ENCODE peak calls at places on chromosomes 6 and 20, in nine cellular contexts. G is PC-3, L is sigmoid colon, Q is endodermal cell, E is mammary epithelial cell, B is pancreas, X is transverse colon, T is A549, M is tibial nerve. K is an unnamed sample. For H3K4me1, the result is how much of the 10 kb centered on the place peaks cover.

GRCh38 chr20:51034461-51034860 is 11.6 kb upstream of the KCNG1 start:
- DNase-seq in B (no peak), Q (no peak), L (no peak), G (no peak), E (no peak), T (no peak), M (no peak), X (no peak), K (no peak)

GRCh38 chr6:107806675-107807074 is 17.4 kb downstream of the SCML4 start:
- DNase-seq in X (no peak), B (no peak), E (no peak), T (no peak), G (no peak), M (no peak), L (no peak), Q (peak), K (no peak)

GRCh38 chr6:83260577-83260976 is 67.4 kb downstream of the RWDD2A start:
- DNase-seq in M (no peak), B (no peak), T (no peak), E (no peak), G (no peak), X (no peak), L (no peak), Q (no peak), K (no peak)

GRCh38 chr6:156557269-156557885 is 219.8 kb upstream of the ARID1B start:
- DNase-seq in L (no peak), X (no peak), B (peak), Q (peak), T (no peak), E (no peak), G (peak), M (no peak), K (no peak)

GRCh38 chr6:135876048-135876447 is 24.5 kb downstream of the PDE7B start:
- DNase-seq in T (no peak), M (no peak), B (no peak), L (no peak), E (no peak), G (no peak), Q (peak), X (no peak), K (no peak)

GRCh38 chr6:94668896-94669295 is 908.4 kb upstream of the MANEA start:
- DNase-seq in T (no peak), L (no peak), B (no peak), X (no peak), M (no peak), E (no peak), G (no peak), Q (no peak), K (no peak)

GRCh38 chr20:49872056-49872455 is 43.3 kb downstream of the SPATA2 start:
- DNase-seq in T (no peak), B (no peak), G (no peak), X (no peak), Q (peak), M (no peak), L (no peak), E (no peak), K (no peak)

GRCh38 chr6:92522589-92522988 is 896.8 kb downstream of the EPHA7 start:
- DNase-seq in Q (no peak), E (no peak), G (no peak), X (no peak), L (no peak), T (no peak), B (no peak), M (no peak), K (no peak)

GRCh38 chr6:133553652-133554051 is 312.5 kb downstream of the EYA4 start:
- DNase-seq in E (peak), X (peak), T (no peak), Q (peak), B (peak), L (no peak), M (no peak), G (peak), K (no peak)

GRCh38 chr6:83514877-83515466 is 2.6 kb downstream of the PRSS35 start:
- DNase-seq in X (no peak), T (peak), B (peak), G (peak), Q (peak), E (peak), M (no peak), L (no peak), K (peak)

GRCh38 chr6:40523505-40524172 is 63.5 kb downstream of the LRFN2 start:
- DNase-seq in G (no peak), Q (no peak), B (no peak), M (no peak), X (no peak), T (no peak), L (no peak), E (peak), K (no peak)

GRCh38 chr6:53172468-53172803 is 23.8 kb upstream of the GCM1 start:
- DNase-seq in T (no peak), G (no peak), E (no peak), X (no peak), L (no peak), B (no peak), M (no peak), Q (no peak), K (no peak)

GRCh38 chr6:109153752-109154151 is 58.4 kb downstream of the CEP57L1 start:
- DNase-seq in M (no peak), Q (no peak), L (no peak), X (no peak), G (no peak), E (no peak), B (no peak), T (no peak), K (no peak)

GRCh38 chr20:7392551-7392950 is 547.7 kb downstream of the HAO1 start:
- DNase-seq in T (no peak), L (no peak), Q (no peak), G (no peak), X (no peak), B (no peak), M (no peak), E (peak), K (no peak)

GRCh38 chr20:46941404-46941803 is 46.8 kb downstream of the EYA2 start:
- DNase-seq in X (no peak), B (no peak), G (no peak), T (no peak), Q (no peak), L (no peak), E (no peak), M (no peak), K (no peak)

GRCh38 chr6:158849899-158850806 is 31.0 kb upstream of the EZR start:
- DNase-seq in T (peak), G (peak), E (peak), L (no peak), Q (peak), B (no peak), M (no peak), X (peak), K (peak)

GRCh38 chr6:89585156-89585555 is 53.4 kb downstream of the LYRM2 start:
- DNase-seq in X (no peak), G (no peak), T (no peak), Q (no peak), B (no peak), E (no peak), M (no peak), L (no peak), K (no peak)

GRCh38 chr6:122276637-122277036 is 122.8 kb upstream of the HSF2 start:
- DNase-seq in M (no peak), E (peak), X (no peak), L (no peak), B (no peak), Q (no peak), G (no peak), T (no peak), K (no peak)

DNA sequence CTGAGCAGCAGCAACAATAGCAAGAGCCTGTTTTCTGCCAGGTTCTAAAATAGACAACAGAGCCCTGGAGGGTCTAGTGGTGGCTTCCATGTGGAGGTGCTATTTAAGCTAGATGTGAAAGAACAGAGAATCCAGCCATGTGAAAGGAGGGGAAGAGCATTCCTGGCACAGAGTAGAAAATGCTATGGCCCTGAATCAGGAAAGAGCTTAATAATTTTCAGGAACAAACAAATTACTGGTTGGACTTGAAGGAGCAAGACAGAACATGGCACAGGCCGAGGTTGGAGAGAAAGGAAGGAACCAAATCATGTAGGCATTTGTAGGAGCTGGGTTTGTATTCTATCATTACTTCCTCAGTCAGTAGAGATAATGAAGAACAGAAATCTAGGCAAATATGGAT is 98.3 kb downstream of the AIG1 start:
- DNase-seq in T (no peak), X (no peak), Q (no peak), B (no peak), L (no peak), M (no peak), E (no peak), G (no peak), K (no peak)
- H3K4me1 ChIP-seq in T (under half), X (under half), Q (under half), B (under half), L (under half), M (under half), E (under half), G (under half), K (under half)

GRCh38 chr6:1524040-1524480 is 85.7 kb upstream of the FOXC1 start:
- DNase-seq in X (peak), Q (peak), E (peak), G (no peak), B (peak), L (no peak), M (peak), T (peak), K (peak)

GRCh38 chr6:1527098-1527497 is 82.6 kb upstream of the FOXC1 start:
- DNase-seq in B (no peak), L (no peak), M (peak), Q (peak), X (peak), T (no peak), E (peak), G (no peak), K (peak)

GRCh38 chr6:1522779-1523178 is 86.9 kb upstream of the FOXC1 start:
- DNase-seq in X (no peak), B (no peak), Q (no peak), L (no peak), T (no peak), G (no peak), M (no peak), E (no peak), K (no peak)

GRCh38 chr6:1525364-1526038 is 84.2 kb upstream of the FOXC1 start:
- DNase-seq in Q (no peak), L (no peak), T (no peak), E (no peak), M (no peak), X (no peak), G (no peak), B (no peak), K (no peak)

GRCh38 chr6:1526689-1527088 is 83.0 kb upstream of the FOXC1 start:
- DNase-seq in B (no peak), X (no peak), M (no peak), Q (no peak), G (no peak), E (no peak), L (no peak), T (no peak), K (no peak)
- H3K4me1 ChIP-seq in B (under half), X (under half), M (under half), Q (under half), G (under half), E (under half), L (under half), T (under half), K (under half)

DNA sequence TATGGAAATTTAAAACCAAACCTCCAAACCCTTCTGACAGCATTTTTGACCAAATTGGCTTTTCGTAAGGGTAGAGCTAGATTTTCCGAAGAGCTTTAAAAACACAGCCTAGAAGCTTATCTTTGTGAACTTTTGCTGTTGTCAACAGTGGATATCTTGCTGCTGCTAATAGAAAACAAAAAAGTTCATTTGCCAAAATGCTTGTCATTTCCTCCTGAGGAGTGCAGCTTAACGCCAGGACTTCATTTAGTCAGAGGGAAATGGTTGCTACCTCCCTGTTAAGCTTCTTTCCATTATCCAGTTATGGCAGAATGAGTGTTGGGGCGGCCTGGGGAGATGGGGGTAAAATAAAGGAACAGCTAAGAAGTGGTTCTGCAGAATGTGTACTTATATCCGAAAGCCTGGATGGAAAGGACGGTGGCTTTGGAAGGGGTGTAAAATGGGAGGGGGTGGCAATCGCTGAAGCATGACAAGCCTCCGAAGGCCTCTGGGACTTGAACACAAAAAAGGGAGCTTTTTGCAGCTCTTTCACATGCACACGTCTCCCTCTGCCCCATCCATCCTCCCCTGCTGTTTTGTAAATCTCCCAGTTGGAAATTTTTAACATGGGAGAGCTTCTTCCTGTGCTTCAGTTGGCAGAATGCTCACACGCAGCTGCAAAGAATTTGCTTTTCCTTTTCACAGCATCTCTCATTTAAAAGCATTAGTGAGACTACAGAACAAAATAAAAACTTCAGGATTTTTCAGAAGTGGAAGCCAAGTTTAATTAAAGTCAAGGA is 22.4 kb downstream of the JARID2 start:
- DNase-seq in E (no peak), M (no peak), L (no peak), T (no peak), G (no peak), X (no peak), Q (peak), B (no peak), K (no peak)
- H3K4me1 ChIP-seq in E (under half), M (under half), L (half or more), T (under half), G (under half), X (under half), Q (under half), B (under half), K (under half)

DNA sequence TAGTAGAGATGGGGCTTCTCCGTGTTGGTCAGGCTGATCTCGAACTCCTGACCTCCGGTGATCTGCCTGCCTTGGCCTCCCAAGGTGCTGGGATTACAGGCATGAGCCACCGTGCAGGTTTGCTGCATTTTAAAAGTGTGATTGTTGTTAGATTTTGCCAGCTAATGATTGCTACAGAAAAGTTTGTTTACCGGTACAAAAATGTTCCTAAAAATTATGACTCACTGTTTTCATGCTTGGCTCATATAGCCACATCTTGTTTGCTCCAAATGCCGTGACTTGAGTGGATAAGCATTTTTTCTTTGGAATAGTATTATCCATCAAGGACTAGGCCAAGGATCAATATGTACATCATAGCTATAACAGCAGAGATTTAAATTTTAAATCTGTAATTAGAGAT is 24.3 kb downstream of the LRRN4 start:
- DNase-seq in L (no peak), B (no peak), T (no peak), X (no peak), M (no peak), E (no peak), Q (no peak), G (peak), K (no peak)
- H3K4me1 ChIP-seq in L (under half), B (under half), T (under half), X (under half), M (under half), E (under half), Q (under half), G (under half), K (under half)

DNA sequence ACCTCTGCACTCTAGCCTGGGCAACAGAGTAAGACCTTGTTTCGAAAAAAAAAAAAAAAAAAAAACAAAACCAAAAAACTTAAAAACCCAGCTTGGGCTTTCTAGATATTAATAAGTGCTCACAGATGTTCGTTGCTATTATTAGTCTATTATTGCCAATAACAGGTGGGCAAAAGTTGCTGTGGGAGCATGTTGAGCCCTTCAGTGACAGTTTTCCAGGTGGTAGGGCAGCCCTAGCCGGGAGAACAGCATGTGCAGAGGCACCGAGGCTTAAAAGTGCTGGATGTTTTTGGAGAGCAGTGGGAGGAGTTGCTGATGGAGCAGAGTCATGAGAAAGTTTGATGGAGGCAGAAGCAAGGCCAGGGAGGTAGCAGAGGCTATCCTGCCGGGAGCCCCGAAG is 4.4 kb downstream of the PPP1R16B start:
- DNase-seq in L (no peak), B (no peak), T (no peak), Q (peak), E (no peak), G (no peak), X (no peak), M (no peak), K (no peak)
- H3K4me1 ChIP-seq in L (under half), B (under half), T (under half), Q (under half), E (under half), G (under half), X (under half), M (under half), K (under half)

GRCh38 chr6:2861071-2861821 is 19.6 kb upstream of the SERPINB1 start:
- DNase-seq in X (no peak), E (no peak), M (no peak), T (no peak), Q (peak), B (no peak), L (no peak), G (no peak), K (no peak)
- H3K4me1 ChIP-seq in X (under half), E (under half), M (under half), T (half or more), Q (under half), B (under half), L (under half), G (under half), K (under half)

DNA sequence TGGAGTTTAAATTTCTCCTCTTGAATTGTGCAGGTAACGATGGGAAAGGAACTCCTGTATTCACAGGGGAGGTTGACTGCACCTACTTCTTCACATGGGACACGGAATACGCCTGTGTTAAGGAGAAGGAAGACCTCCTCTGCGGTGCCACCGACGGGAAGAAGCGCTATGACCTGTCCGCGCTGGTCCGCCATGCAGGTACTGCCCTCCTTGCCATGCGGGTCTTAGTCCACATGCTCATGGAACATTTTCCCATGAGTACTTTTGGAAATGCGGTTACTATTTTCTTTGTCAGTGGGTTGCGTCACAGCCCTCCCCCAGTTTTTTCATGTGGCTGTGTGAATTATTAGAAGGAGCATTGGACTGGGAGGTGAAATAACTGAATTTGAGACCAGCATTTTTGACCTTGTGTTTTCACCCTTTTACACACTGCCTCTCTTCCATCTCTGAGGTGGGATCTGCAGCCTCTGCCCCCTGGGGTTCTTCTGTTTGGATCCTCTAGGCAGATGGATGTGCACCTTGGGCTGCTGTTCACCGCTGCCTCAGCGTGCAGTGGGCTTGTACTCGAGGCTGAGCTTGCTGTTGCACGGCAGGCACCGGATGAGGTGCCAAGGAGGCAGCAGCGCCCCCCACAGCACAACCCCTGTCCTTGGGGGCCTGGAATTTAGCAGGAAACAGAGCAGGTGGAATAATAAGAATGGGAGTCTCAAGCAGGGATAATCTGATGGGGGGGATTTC is 71.8 kb downstream of the IGF2R start:
- DNase-seq in X (no peak), G (no peak), L (no peak), E (no peak), M (no peak), Q (peak), B (no peak), T (no peak), K (no peak)
- H3K4me1 ChIP-seq in X (under half), G (half or more), L (under half), E (half or more), M (under half), Q (under half), B (under half), T (under half), K (under half)

GRCh38 chr20:62236997-62237771 is 1.1 kb upstream of the OSBPL2 start:
- DNase-seq in M (no peak), X (no peak), E (no peak), Q (no peak), L (no peak), B (no peak), G (no peak), T (no peak), K (no peak)
- H3K4me1 ChIP-seq in M (under half), X (under half), E (under half), Q (under half), L (under half), B (under half), G (under half), T (under half), K (under half)

DNA sequence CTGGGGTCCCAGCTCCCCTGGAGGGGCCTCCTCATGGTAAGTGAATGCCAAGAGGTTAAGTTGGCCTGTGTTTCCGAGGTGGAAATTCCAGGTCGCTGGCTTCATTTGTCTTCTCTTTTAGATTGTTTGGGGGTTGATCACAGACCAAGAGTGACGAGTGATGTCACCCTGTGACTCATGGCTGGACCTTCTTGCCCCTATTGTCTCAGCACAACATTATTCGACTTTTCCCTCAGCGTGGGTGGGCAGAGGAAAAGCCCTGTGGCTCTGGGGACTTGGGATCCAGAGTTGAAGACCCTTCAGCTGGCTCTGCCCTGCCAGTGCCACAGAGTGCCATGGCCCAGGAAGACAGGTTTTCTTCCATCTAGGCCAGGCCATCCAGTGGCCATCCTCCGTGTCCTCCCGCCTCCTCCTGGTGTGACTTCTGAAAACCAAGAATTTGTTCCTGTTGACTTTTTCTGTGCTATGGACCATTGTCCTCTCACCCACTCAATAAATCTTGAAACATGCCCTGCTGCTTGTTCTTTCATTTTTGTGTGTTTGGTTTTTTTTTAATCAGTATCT is 15.4 kb upstream of the SNHG17 start:
- DNase-seq in Q (no peak), G (peak), M (no peak), L (no peak), T (no peak), X (no peak), B (no peak), E (no peak), K (no peak)
- H3K4me1 ChIP-seq in Q (under half), G (under half), M (under half), L (under half), T (under half), X (under half), B (under half), E (under half), K (under half)

K was measured in mucosa of descending colon.